ENCODE peak calls at places on chromosomes 16 and 17, in five cellular contexts. One of them, this sample, is unnamed.

GRCh38 chr16:28609631-28610594 is at the start of gene SULT1A1:
- DNase-seq in ACHN: no peak
- DNase-seq in HEK293T: no peak
- DNase-seq in iris pigment epithelial cell: no peak
- DNase-seq in activated T-helper 2 cell treated with anti-CD3 and anti-CD28 coated beads, Interferon-gamma antibody, Interleukin-2, Interleukin-4, amounts not matched to agents 10 μg/mL and 5 μg/mL and 100 μg/mL, durations not matched to agents 14 hours and 24 hours and 36 hours: no peak
- DNase-seq in this sample: no peak

GRCh38 chr17:49993423-49994037 is 1.5 kb downstream of the DLX3 start:
- DNase-seq in HEK293T: no peak
- DNase-seq in ACHN: no peak
- DNase-seq in activated T-helper 2 cell treated with anti-CD3 and anti-CD28 coated beads, Interferon-gamma antibody, Interleukin-2, Interleukin-4, amounts not matched to agents 10 μg/mL and 5 μg/mL and 100 μg/mL, durations not matched to agents 14 hours and 24 hours and 36 hours: no peak
- DNase-seq in iris pigment epithelial cell: no peak
- DNase-seq in this sample: peak; percentile 25

GRCh38 chr17:78247304-78247703 is 15.9 kb downstream of the TMEM235 start:
- DNase-seq in iris pigment epithelial cell: no peak
- DNase-seq in HEK293T: no peak
- DNase-seq in ACHN: no peak
- DNase-seq in activated T-helper 2 cell treated with anti-CD3 and anti-CD28 coated beads, Interferon-gamma antibody, Interleukin-2, Interleukin-4, amounts not matched to agents 10 μg/mL and 5 μg/mL and 100 μg/mL, durations not matched to agents 14 hours and 24 hours and 36 hours: no peak
- DNase-seq in this sample: no peak

GRCh38 chr16:85104821-85105391 is 7.4 kb downstream of the CIBAR2 start:
- DNase-seq in ACHN: no peak
- DNase-seq in iris pigment epithelial cell: no peak
- DNase-seq in HEK293T: no peak
- DNase-seq in activated T-helper 2 cell treated with anti-CD3 and anti-CD28 coated beads, Interferon-gamma antibody, Interleukin-2, Interleukin-4, amounts not matched to agents 10 μg/mL and 5 μg/mL and 100 μg/mL, durations not matched to agents 14 hours and 24 hours and 36 hours: no peak
- DNase-seq in this sample: no peak

GRCh38 chr17:79946352-79947231 is 89.1 kb downstream of the TBC1D16 start:
- DNase-seq in HEK293T: no peak
- DNase-seq in activated T-helper 2 cell treated with anti-CD3 and anti-CD28 coated beads, Interferon-gamma antibody, Interleukin-2, Interleukin-4, amounts not matched to agents 10 μg/mL and 5 μg/mL and 100 μg/mL, durations not matched to agents 14 hours and 24 hours and 36 hours: no peak
- DNase-seq in ACHN: no peak
- DNase-seq in iris pigment epithelial cell: no peak
- DNase-seq in this sample: peak; percentile 7

GRCh38 chr16:19771040-19771439 is 53.0 kb downstream of the IQCK start:
- DNase-seq in iris pigment epithelial cell: no peak
- DNase-seq in activated T-helper 2 cell treated with anti-CD3 and anti-CD28 coated beads, Interferon-gamma antibody, Interleukin-2, Interleukin-4, amounts not matched to agents 10 μg/mL and 5 μg/mL and 100 μg/mL, durations not matched to agents 14 hours and 24 hours and 36 hours: no peak
- DNase-seq in ACHN: no peak
- DNase-seq in HEK293T: no peak
- DNase-seq in this sample: no peak

GRCh38 chr17:79668344-79669250 is 57.7 kb upstream of the RBFOX3 start:
- DNase-seq in iris pigment epithelial cell: no peak
- DNase-seq in activated T-helper 2 cell treated with anti-CD3 and anti-CD28 coated beads, Interferon-gamma antibody, Interleukin-2, Interleukin-4, amounts not matched to agents 10 μg/mL and 5 μg/mL and 100 μg/mL, durations not matched to agents 14 hours and 24 hours and 36 hours: no peak
- DNase-seq in HEK293T: no peak
- DNase-seq in ACHN: no peak
- DNase-seq in this sample: no peak

GRCh38 chr16:69553332-69553731 is 12.4 kb upstream of the NFAT5 start:
- DNase-seq in HEK293T: no peak
- DNase-seq in ACHN: no peak
- DNase-seq in iris pigment epithelial cell: no peak
- DNase-seq in activated T-helper 2 cell treated with anti-CD3 and anti-CD28 coated beads, Interferon-gamma antibody, Interleukin-2, Interleukin-4, amounts not matched to agents 10 μg/mL and 5 μg/mL and 100 μg/mL, durations not matched to agents 14 hours and 24 hours and 36 hours: no peak
- DNase-seq in this sample: no peak